ENCODE peak calls at places on chromosomes 4 and X, in eight cellular contexts. Q is ELF-1; C is activated gamma-delta T cell treated with Interleukin-2 at 50 U/mL for 16 hours; Z is stimulated activated CD4-positive, alpha-beta T cell treated with anti-CD3 and anti-CD28 coated beads, Interleukin-2, amount 100 ng/mL, for 48 hours; J is Right ventricle myocardium inferior; L is amniotic epithelial cell; M is GM13977; G is psoas muscle. X is an unnamed sample.

GRCh38 chr4:130044788-130045531 is 949.0 kb downstream of the C4orf33 start:
- DNase-seq in J (no peak), G (no peak), Z (no peak), L (no peak), C (no peak), Q (no peak), M (no peak), X (no peak)

GRCh38 chr4:47930971-47931804 is 16.8 kb upstream of the NFXL1 start:
- DNase-seq in Q (no peak), C (no peak), G (no peak), L (peak; percentile 34), Z (no peak), J (no peak), M (no peak), X (no peak)

GRCh38 chrX:128460835-128461234 is 408.6 kb upstream of the ACTRT1 start:
- DNase-seq in M (no peak), J (no peak), C (no peak), Q (peak; percentile 10), L (no peak), Z (no peak), G (no peak), X (no peak)

GRCh38 chrX:19848110-19848509 is 39.3 kb downstream of the SH3KBP1 start:
- DNase-seq in C (no peak), J (no peak), Q (no peak), L (no peak), G (no peak), M (no peak), Z (no peak), X (no peak)

GRCh38 chr4:188550296-188550695 is 411.1 kb downstream of the TRIML1 start:
- DNase-seq in L (no peak), J (no peak), C (no peak), M (no peak), G (no peak), Q (no peak), Z (no peak), X (no peak)

GRCh38 chrX:43707812-43708548 is 51.9 kb downstream of the MAOA start:
- DNase-seq in Z (no peak), L (peak; percentile 72), Q (no peak), J (no peak), M (no peak), G (no peak), C (no peak), X (no peak)

GRCh38 chrX:121238093-121238492 is 190.7 kb downstream of the GLUD2 start:
- DNase-seq in Z (no peak), J (no peak), Q (no peak), L (no peak), C (no peak), G (no peak), M (no peak), X (no peak)

GRCh38 chrX:21996872-21997271 is 35.3 kb upstream of the PHEX start:
- DNase-seq in Z (no peak), L (peak; percentile 86), M (no peak), J (peak; percentile 22), C (no peak), G (no peak), Q (no peak), X (peak; percentile 29)

GRCh38 chrX:53239474-53239873 is 14.5 kb upstream of the KDM5C start:
- DNase-seq in G (no peak), Q (peak; percentile 38), J (no peak), Z (peak; percentile 19), M (no peak), L (no peak), C (peak; percentile 55), X (no peak)

GRCh38 chrX:84133023-84133422 is 55.0 kb downstream of the RPS6KA6 start:
- DNase-seq in M (no peak), C (no peak), L (peak; percentile 10), Z (no peak), J (no peak), Q (no peak), G (no peak), X (no peak)

GRCh38 chr4:123967360-123967759 is 570.8 kb downstream of the SPRY1 start:
- DNase-seq in M (no peak), Z (no peak), G (no peak), L (no peak), J (no peak), C (no peak), Q (no peak), X (no peak)

GRCh38 chr4:26819026-26819425 is 41.6 kb upstream of the STIM2 start:
- DNase-seq in C (no peak), Q (peak; percentile 13), J (no peak), Z (no peak), L (no peak), G (no peak), M (no peak), X (no peak)

GRCh38 chr4:78057600-78058560 is 757 bp downstream of the FRAS1 start:
- DNase-seq in L (no peak), C (peak; percentile 10), M (peak; percentile 49), Q (peak; percentile 69), J (peak; percentile 69), Z (peak; percentile 16), G (peak; percentile 68), X (peak; percentile 23)

GRCh38 chr4:49063670-49064069 is 77.6 kb downstream of the CWH43 start:
- DNase-seq in Z (no peak), L (no peak), J (no peak), G (no peak), Q (no peak), M (no peak), C (no peak), X (no peak)

GRCh38 chrX:93673869-93674271 is at the start of gene FAM133A:
- DNase-seq in C (no peak), Z (no peak), G (no peak), J (no peak), L (peak; percentile 53), M (no peak), Q (no peak), X (peak; percentile 36)

GRCh38 chr4:3045500-3045850 is 28.9 kb downstream of the HTT-AS start:
- DNase-seq in L (peak; percentile 85), J (peak; percentile 89), Z (no peak), C (peak; percentile 67), M (no peak), Q (no peak), G (peak; percentile 78), X (peak; percentile 87)

GRCh38 chr4:44016582-44017421 is 431.8 kb downstream of the KCTD8 start:
- DNase-seq in C (no peak), M (no peak), G (no peak), Q (no peak), Z (no peak), L (no peak), J (no peak), X (peak; percentile 87)

GRCh38 chr4:26349496-26349895 is 28.7 kb downstream of the RBPJ start:
- DNase-seq in L (peak; percentile 59), Z (no peak), Q (no peak), M (no peak), G (no peak), C (no peak), J (no peak), X (no peak)

GRCh38 chr4:768995-769394 is 56.9 kb downstream of the CPLX1 start:
- DNase-seq in C (no peak), Q (no peak), Z (no peak), L (no peak), J (peak; percentile 57), M (no peak), G (peak; percentile 38), X (no peak)

GRCh38 chrX:63932907-63933306 is 147.9 kb upstream of the ARHGEF9 start:
- DNase-seq in Q (no peak), C (no peak), Z (no peak), M (no peak), G (no peak), J (no peak), L (no peak), X (no peak)

GRCh38 chr4:25986807-25987206 is 72.8 kb downstream of the SMIM20 start:
- DNase-seq in M (no peak), L (no peak), Q (no peak), C (no peak), J (no peak), Z (no peak), G (no peak), X (no peak)

GRCh38 chrX:39377171-39377570 is 575.9 kb downstream of the MID1IP1 start:
- DNase-seq in J (no peak), C (no peak), G (no peak), L (no peak), Q (no peak), M (no peak), Z (no peak), X (no peak)

GRCh38 chr4:37535872-37536271 is 150.3 kb downstream of the RELL1 start:
- DNase-seq in Z (no peak), G (no peak), J (no peak), L (no peak), M (no peak), C (no peak), Q (no peak), X (no peak)

GRCh38 chrX:132957211-132958085 is 981 bp downstream of the HS6ST2 start:
- DNase-seq in Q (peak; percentile 63), J (no peak), L (no peak), M (no peak), G (no peak), Z (no peak), C (no peak), X (no peak)

GRCh38 chrX:17266171-17266570 is 108.8 kb upstream of the NHS start:
- DNase-seq in J (no peak), C (no peak), Z (no peak), M (no peak), Q (no peak), G (no peak), L (no peak), X (no peak)

GRCh38 chr4:118772149-118773081 is 63.5 kb downstream of the SEC24D start:
- DNase-seq in G (no peak), J (no peak), Q (no peak), Z (no peak), M (peak; percentile 33), L (peak; percentile 72), C (no peak), X (peak; percentile 47)

GRCh38 chr4:173403051-173403450 is 4.1 kb upstream of the SCRG1 start:
- DNase-seq in Q (no peak), G (no peak), J (no peak), L (peak; percentile 43), Z (no peak), M (no peak), C (no peak), X (no peak)

GRCh38 chrX:115696039-115696438 is 135.1 kb downstream of the PLS3 start:
- DNase-seq in M (no peak), J (no peak), G (no peak), C (no peak), L (no peak), Q (peak; percentile 63), Z (no peak), X (no peak)